ENCODE peak calls at places on chromosomes 4 and X, in nine cellular contexts. P is Right ventricle myocardium superior, J is WTC11, K is A172, S is adipocyte, C is EH, I is Peyer's patch, B is IMR-90, W is foreskin fibroblast. G is an unnamed sample.

GRCh38 chr4:8835521-8836365 is 35.9 kb downstream of the HMX1 start:
- DNase-seq in P (peak; percentile 34), J (no peak), K (no peak), S (no peak), C (no peak), I (peak; percentile 24), B (no peak), W (no peak), G (no peak)

GRCh38 chrX:17703201-17703600 is 34.1 kb upstream of the SCML1 start:
- DNase-seq in P (no peak), J (no peak), K (peak; percentile 34), S (no peak), C (no peak), I (no peak), B (no peak), W (no peak), G (no peak)

GRCh38 chr4:139740121-139740520 is 74.5 kb downstream of the MGST2 start:
- DNase-seq in P (peak; percentile 52), J (no peak), K (peak; percentile 4), S (no peak), C (no peak), I (no peak), B (no peak), W (no peak), G (no peak)

GRCh38 chr4:183444953-183445543 is 612 bp downstream of the CDKN2AIP start:
- DNase-seq in P (peak; percentile 58), J (peak; percentile 55), K (peak; percentile 25), S (peak; percentile 61), C (peak; percentile 36), I (no peak), B (no peak), W (no peak), G (no peak)

GRCh38 chrX:43481601-43482000 is 174.5 kb upstream of the MAOA start:
- DNase-seq in P (no peak), J (no peak), K (no peak), S (no peak), C (no peak), I (no peak), B (no peak), W (no peak), G (no peak)

GRCh38 chr4:54800831-54801530 is 143.2 kb downstream of the KIT start:
- DNase-seq in P (no peak), J (no peak), K (no peak), S (peak; percentile 6), C (peak; percentile 5), I (no peak), B (no peak), W (no peak), G (peak; percentile 16)

GRCh38 chrX:115616943-115617563 is 56.1 kb downstream of the PLS3 start:
- DNase-seq in P (no peak), J (no peak), K (peak; percentile 76), S (peak; percentile 59), C (peak; percentile 90), I (no peak), B (peak; percentile 84), W (peak; percentile 44), G (peak; percentile 54)

GRCh38 chr4:176034936-176035335 is 30.7 kb upstream of the WDR17 start:
- DNase-seq in P (no peak), J (no peak), K (no peak), S (peak; percentile 43), C (no peak), I (no peak), B (no peak), W (no peak), G (no peak)

GRCh38 chr4:76562851-76563803 is 128.1 kb downstream of the SHROOM3 start:
- DNase-seq in P (no peak), J (no peak), K (no peak), S (no peak), C (no peak), I (no peak), B (no peak), W (no peak), G (no peak)

GRCh38 chr4:131459430-131460101 is 1689.5 kb upstream of the PCDH10 start:
- DNase-seq in P (no peak), J (no peak), K (no peak), S (no peak), C (no peak), I (no peak), B (no peak), W (no peak), G (peak; percentile 24)

GRCh38 chrX:10949541-10949940 is 161.6 kb upstream of the HCCS start:
- DNase-seq in P (no peak), J (no peak), K (no peak), S (no peak), C (no peak), I (no peak), B (no peak), W (no peak), G (no peak)

GRCh38 chr4:68773699-68774098 is 42.1 kb upstream of the UGT2B10 start:
- DNase-seq in P (peak; percentile 8), J (no peak), K (no peak), S (no peak), C (no peak), I (no peak), B (no peak), W (no peak), G (no peak)

GRCh38 chr4:114509340-114509739 is 89.3 kb upstream of the UGT8 start:
- DNase-seq in P (no peak), J (no peak), K (no peak), S (no peak), C (no peak), I (no peak), B (no peak), W (no peak), G (no peak)

GRCh38 chr4:15100994-15101695 is 98.9 kb downstream of the CPEB2 start:
- DNase-seq in P (no peak), J (no peak), K (no peak), S (peak; percentile 42), C (peak; percentile 39), I (no peak), B (peak; percentile 29), W (peak; percentile 20), G (no peak)

GRCh38 chrX:72306851-72307645 is 1.3 kb upstream of the CITED1 start:
- DNase-seq in P (peak; percentile 63), J (peak; percentile 51), K (peak; percentile 56), S (peak; percentile 74), C (peak; percentile 67), I (peak; percentile 67), B (peak; percentile 66), W (peak; percentile 63), G (peak; percentile 50)

GRCh38 chr4:67327245-67327860 is 217.9 kb downstream of the CENPC start:
- DNase-seq in P (no peak), J (peak; percentile 63), K (peak; percentile 34), S (peak; percentile 91), C (peak; percentile 63), I (no peak), B (peak; percentile 42), W (peak; percentile 3), G (peak; percentile 54)

GRCh38 chrX:115535844-115536243 is 25.1 kb upstream of the PLS3 start:
- DNase-seq in P (no peak), J (no peak), K (no peak), S (no peak), C (peak; percentile 9), I (no peak), B (peak; percentile 4), W (no peak), G (no peak)

GRCh38 chr4:139892973-139893736 is 227.5 kb downstream of the MGST2 start:
- DNase-seq in P (no peak), J (no peak), K (no peak), S (no peak), C (peak; percentile 3), I (no peak), B (no peak), W (no peak), G (no peak)

GRCh38 chrX:108285361-108285760 is 152.9 kb downstream of the COL4A6 start:
- DNase-seq in P (no peak), J (no peak), K (no peak), S (no peak), C (no peak), I (no peak), B (no peak), W (no peak), G (no peak)

GRCh38 chr4:4202510-4202909 is 24.2 kb downstream of the OTOP1 start:
- DNase-seq in P (no peak), J (no peak), K (no peak), S (no peak), C (no peak), I (no peak), B (no peak), W (no peak), G (no peak)

G was measured in H4.